ENCODE peak calls at places on chromosomes 11 and 22, in eight cellular contexts. X, L, U, V, S, N, F and D are unnamed samples.

GRCh38 chr22:43881091-43882061 is 10.4 kb downstream of the PNPLA5 start:
- DNase-seq in V (no peak), N (no peak), X (no peak), S (no peak), L (no peak), U (no peak), F (no peak), D (no peak)

GRCh38 chr11:96284917-96285316 is 58.1 kb downstream of the MAML2 start:
- DNase-seq in N (no peak), U (no peak), L (no peak), S (no peak), V (no peak), F (no peak), X (no peak), D (no peak)

GRCh38 chr11:120068114-120068573 is 69.8 kb downstream of the TRIM29 start:
- DNase-seq in U (no peak), L (peak), F (no peak), S (no peak), V (peak), X (no peak), N (no peak), D (peak)

GRCh38 chr11:71962428-71963038 is 33.7 kb downstream of the RNF121 start:
- DNase-seq in S (no peak), L (peak), U (no peak), V (peak), X (peak), N (no peak), F (no peak), D (peak)

GRCh38 chr11:27058456-27058855 is 17.8 kb downstream of the BBOX1 start:
- DNase-seq in U (no peak), L (no peak), S (no peak), X (no peak), V (no peak), N (no peak), F (no peak), D (peak)

GRCh38 chr11:45917623-45918330 is at the start of gene PEX16:
- DNase-seq in L (peak), S (peak), V (peak), F (peak), N (peak), U (peak), X (peak), D (peak)

GRCh38 chr22:49321477-49322055 is 506.1 kb downstream of the BRD1 start:
- DNase-seq in L (no peak), N (no peak), X (no peak), S (peak), V (no peak), U (no peak), F (no peak), D (no peak)

GRCh38 chr11:96314326-96315050 is 28.5 kb downstream of the MAML2 start:
- DNase-seq in X (no peak), U (no peak), N (no peak), F (peak), L (peak), V (peak), S (peak), D (peak)

GRCh38 chr11:106925245-106925644 is 93.0 kb downstream of the GUCY1A2 start:
- DNase-seq in L (no peak), U (no peak), S (peak), N (no peak), V (no peak), F (no peak), X (no peak), D (peak)

GRCh38 chr11:34826384-34826726 is 89.8 kb downstream of the APIP start:
- DNase-seq in L (no peak), S (no peak), N (no peak), F (no peak), U (no peak), X (no peak), V (no peak), D (no peak)